ENCODE peak calls at places on chromosomes 13 and 19, in six cellular contexts. X, T, G, E, M and Z are unnamed samples.

GRCh38 chr13:63167699-63168337 is 1752.2 kb upstream of the PCDH20 start:
- DNase-seq in T (no peak), M (no peak), G (peak; percentile 81), E (no peak), X (no peak), Z (no peak)

GRCh38 chr13:97502192-97502591 is 68.2 kb downstream of the RAP2A start:
- DNase-seq in X (no peak), M (no peak), G (no peak), T (no peak), E (no peak), Z (no peak)

GRCh38 chr13:21310220-21310619 is 133.8 kb downstream of the MRPL57 start:
- DNase-seq in G (no peak), T (no peak), E (no peak), X (no peak), M (no peak), Z (no peak)

GRCh38 chr19:47786566-47786965 is 8.1 kb downstream of the SELENOW start:
- DNase-seq in X (no peak), T (no peak), M (no peak), E (no peak), G (peak; percentile 49), Z (peak; percentile 96)

GRCh38 chr19:10858204-10858828 is 10.1 kb downstream of the C19orf38 start:
- DNase-seq in X (no peak), T (no peak), E (no peak), G (peak; percentile 79), M (peak; percentile 66), Z (peak; percentile 66)

GRCh38 chr13:73837147-73837546 is 297.1 kb downstream of the KLF12 start:
- DNase-seq in G (no peak), T (no peak), M (no peak), E (no peak), X (no peak), Z (no peak)

GRCh38 chr19:7699003-7699402 is 2.9 kb downstream of the FCER2 start:
- DNase-seq in G (no peak), E (no peak), X (no peak), T (no peak), M (no peak), Z (no peak)

GRCh38 chr13:99085139-99085845 is 107.4 kb upstream of the DOCK9 start:
- DNase-seq in G (peak; percentile 55), E (no peak), X (no peak), T (no peak), M (no peak), Z (no peak)

GRCh38 chr19:48085904-48086864 is 24.4 kb downstream of the PLA2G4C start:
- DNase-seq in G (peak; percentile 61), M (no peak), X (no peak), T (no peak), E (no peak), Z (no peak)

GRCh38 chr19:38975214-38975860 is at the start of gene FBXO17:
- DNase-seq in G (peak; percentile 70), X (no peak), M (peak; percentile 49), T (no peak), E (no peak), Z (peak; percentile 15)

GRCh38 chr13:25806304-25806974 is 245.4 kb downstream of the SHISA2 start:
- DNase-seq in G (no peak), M (no peak), T (no peak), X (no peak), E (no peak), Z (peak; percentile 47)

GRCh38 chr19:2201473-2202148 is 34.5 kb downstream of the PLEKHJ1 start:
- DNase-seq in G (no peak), E (no peak), T (no peak), M (no peak), X (no peak), Z (no peak)

GRCh38 chr13:45674908-45675307 is 27.2 kb upstream of the CBY2 start:
- DNase-seq in X (no peak), G (peak; percentile 19), M (no peak), T (peak; percentile 74), E (no peak), Z (peak; percentile 90)

GRCh38 chr13:20165417-20166257 is 4.8 kb upstream of the GJA3 start:
- DNase-seq in E (no peak), X (no peak), M (no peak), G (no peak), T (no peak), Z (no peak)

GRCh38 chr19:7456964-7457541 is 31.8 kb downstream of the PEX11G start:
- DNase-seq in X (no peak), T (no peak), G (no peak), M (no peak), E (no peak), Z (no peak)

GRCh38 chr19:17052439-17052838 is 22.8 kb downstream of the HAUS8 start:
- DNase-seq in X (no peak), T (no peak), G (peak; percentile 88), E (no peak), M (peak; percentile 69), Z (peak; percentile 29)